ENCODE peak calls at places on chromosome 16, in six cellular contexts. W is fibroblast of villous mesenchyme, J is nephron progenitor cell, N is dorsolateral prefrontal cortex, M is gastrocnemius medialis, V is thoracic aorta. Q is an unnamed sample.

GRCh38 chr16:31135535-31136286 is at the start of gene PRSS8:
- DNase-seq in W (no peak), J (peak; percentile 62), N (no peak), M (peak; percentile 30), V (no peak), Q (peak; percentile 91)

GRCh38 chr16:1237990-1238389 is 2.5 kb upstream of the TPSAB1 start:
- DNase-seq in W (no peak), J (no peak), N (no peak), M (no peak), V (no peak), Q (no peak)

GRCh38 chr16:77782694-77783093 is 5.7 kb upstream of the VAT1L start:
- DNase-seq in W (peak; percentile 56), J (no peak), N (no peak), M (no peak), V (no peak), Q (no peak)

GRCh38 chr16:15757075-15757386 is 99.8 kb downstream of the MYH11 start:
- DNase-seq in W (no peak), J (no peak), N (no peak), M (no peak), V (no peak), Q (no peak)

GRCh38 chr16:29962344-29962994 is 590 bp downstream of the TMEM219 start:
- DNase-seq in W (peak; percentile 69), J (no peak), N (no peak), M (no peak), V (no peak), Q (no peak)

GRCh38 chr16:73033271-73033998 is 14.5 kb downstream of the ZFHX3 start:
- DNase-seq in W (no peak), J (peak; percentile 71), N (no peak), M (peak; percentile 67), V (no peak), Q (no peak)

GRCh38 chr16:65666132-65666869 is 544.4 kb upstream of the CDH11 start:
- DNase-seq in W (no peak), J (no peak), N (no peak), M (no peak), V (no peak), Q (no peak)

GRCh38 chr16:19874816-19875546 is 9.7 kb downstream of the GPRC5B start:
- DNase-seq in W (no peak), J (no peak), N (no peak), M (no peak), V (no peak), Q (no peak)

DNA sequence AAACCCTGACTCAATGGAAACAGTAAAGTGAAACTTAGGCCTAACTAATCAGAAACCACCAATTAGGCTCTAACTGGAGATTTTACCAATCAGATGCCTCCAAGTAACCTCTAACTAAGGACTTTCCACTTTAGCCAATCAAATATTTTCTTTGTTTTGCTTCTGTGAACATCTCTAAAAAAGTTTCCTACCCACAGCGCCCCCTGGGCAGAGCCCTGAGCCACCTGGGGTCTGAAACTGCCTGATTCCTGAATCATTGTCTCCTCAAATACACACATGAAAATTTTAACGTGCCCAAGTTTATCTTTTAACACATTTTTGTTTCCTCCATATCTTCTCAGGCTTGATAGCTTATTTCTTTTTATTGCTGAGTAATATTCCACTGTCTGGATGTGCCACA is 19.0 kb downstream of the ADAD2 start:
- DNase-seq in W (no peak), J (no peak), N (no peak), M (no peak), V (no peak), Q (no peak)
- TF ChIP-seq CTCF in W (peak; percentile 18), J (no peak), N (no peak), M (no peak), V (no peak), Q (no peak)

GRCh38 chr16:10693889-10694288 is 841 bp downstream of the TEKT5 start:
- DNase-seq in W (no peak), J (no peak), N (no peak), M (no peak), V (no peak), Q (no peak)

GRCh38 chr16:10694830-10695229 is at the start of gene TEKT5:
- DNase-seq in W (no peak), J (no peak), N (no peak), M (no peak), V (no peak), Q (no peak)

GRCh38 chr16:10694306-10694705 is 424 bp downstream of the TEKT5 start:
- DNase-seq in W (no peak), J (no peak), N (no peak), M (no peak), V (no peak), Q (no peak)

DNA sequence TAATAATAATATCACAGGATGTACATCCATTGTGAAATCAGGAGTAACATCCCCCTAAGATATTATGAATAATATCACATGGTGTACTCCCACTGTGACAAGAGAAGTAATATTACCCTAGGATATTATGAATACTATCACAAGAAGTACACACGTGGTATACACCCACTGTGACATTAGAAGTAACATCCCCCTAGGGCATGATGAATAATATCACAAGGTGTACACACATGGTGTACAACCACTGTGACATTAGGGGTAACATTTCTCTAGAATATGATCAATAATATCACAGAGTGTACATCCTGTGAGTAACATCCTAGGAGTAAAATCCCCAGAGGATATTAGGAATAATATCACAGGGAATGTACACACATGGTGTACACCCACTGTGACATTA is 5.0 kb upstream of the TEKT5 start:
- DNase-seq in W (no peak), J (no peak), N (no peak), M (no peak), V (no peak), Q (no peak)
- TF ChIP-seq CTCF in W (no peak), J (no peak), N (no peak), M (no peak), V (no peak), Q (no peak)

GRCh38 chr16:87662254-87663204 is 60.2 kb downstream of the JPH3 start:
- DNase-seq in W (no peak), J (no peak), N (no peak), M (no peak), V (no peak), Q (no peak)
- TF ChIP-seq CTCF in W (no peak), J (no peak), N (no peak), M (no peak), V (no peak), Q (no peak)

GRCh38 chr16:81885976-81886586 is 107.0 kb downstream of the PLCG2 start:
- DNase-seq in W (peak; percentile 28), J (peak; percentile 25), N (no peak), M (no peak), V (no peak), Q (no peak)

GRCh38 chr16:81880816-81881215 is 101.7 kb downstream of the PLCG2 start:
- DNase-seq in W (no peak), J (no peak), N (no peak), M (no peak), V (no peak), Q (no peak)

GRCh38 chr16:81881228-81881627 is 102.1 kb downstream of the PLCG2 start:
- DNase-seq in W (no peak), J (no peak), N (no peak), M (no peak), V (no peak), Q (no peak)

GRCh38 chr16:81882559-81882958 is 103.5 kb downstream of the PLCG2 start:
- DNase-seq in W (no peak), J (no peak), N (no peak), M (no peak), V (no peak), Q (no peak)

DNA sequence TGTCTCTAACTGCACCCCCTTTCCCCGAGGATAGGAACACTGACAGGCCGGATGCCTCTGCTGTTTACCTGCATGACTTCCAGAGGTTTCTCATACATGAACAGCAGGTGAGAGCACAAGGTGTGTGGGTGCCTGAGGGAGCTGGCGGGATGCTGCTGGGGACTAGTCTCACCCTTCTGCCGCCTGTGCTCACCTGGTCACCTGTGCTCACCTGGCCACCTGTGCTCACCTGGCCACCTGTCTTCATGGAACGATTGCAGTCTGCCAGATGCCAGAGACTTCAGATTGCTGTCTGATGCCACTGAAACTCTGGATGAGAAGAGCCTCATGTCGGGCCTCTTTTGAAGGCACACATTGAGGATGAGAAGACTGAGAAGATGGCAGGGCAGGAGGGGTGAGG is 104.1 kb downstream of the PLCG2 start:
- DNase-seq in W (no peak), J (no peak), N (no peak), M (no peak), V (no peak), Q (no peak)
- TF ChIP-seq CTCF in W (no peak), J (no peak), N (no peak), M (no peak), V (no peak), Q (no peak)

GRCh38 chr16:13938480-13938879 is 18.5 kb downstream of the ERCC4 start:
- DNase-seq in W (no peak), J (no peak), N (no peak), M (peak; percentile 37), V (no peak), Q (no peak)

GRCh38 chr16:13936596-13937081 is 16.7 kb downstream of the ERCC4 start:
- DNase-seq in W (peak; percentile 81), J (no peak), N (no peak), M (peak; percentile 66), V (no peak), Q (no peak)

GRCh38 chr16:13937411-13937810 is 17.5 kb downstream of the ERCC4 start:
- DNase-seq in W (no peak), J (no peak), N (no peak), M (no peak), V (no peak), Q (no peak)

GRCh38 chr16:13931845-13932244 is 11.9 kb downstream of the ERCC4 start:
- DNase-seq in W (no peak), J (no peak), N (no peak), M (no peak), V (no peak), Q (no peak)

GRCh38 chr16:13935408-13935807 is 15.5 kb downstream of the ERCC4 start:
- DNase-seq in W (no peak), J (peak; percentile 51), N (no peak), M (no peak), V (no peak), Q (no peak)
- TF ChIP-seq CTCF in W (peak; percentile 54), J (peak; percentile 61), N (peak; percentile 32), M (peak; percentile 7), V (peak; percentile 20), Q (no peak)

DNA sequence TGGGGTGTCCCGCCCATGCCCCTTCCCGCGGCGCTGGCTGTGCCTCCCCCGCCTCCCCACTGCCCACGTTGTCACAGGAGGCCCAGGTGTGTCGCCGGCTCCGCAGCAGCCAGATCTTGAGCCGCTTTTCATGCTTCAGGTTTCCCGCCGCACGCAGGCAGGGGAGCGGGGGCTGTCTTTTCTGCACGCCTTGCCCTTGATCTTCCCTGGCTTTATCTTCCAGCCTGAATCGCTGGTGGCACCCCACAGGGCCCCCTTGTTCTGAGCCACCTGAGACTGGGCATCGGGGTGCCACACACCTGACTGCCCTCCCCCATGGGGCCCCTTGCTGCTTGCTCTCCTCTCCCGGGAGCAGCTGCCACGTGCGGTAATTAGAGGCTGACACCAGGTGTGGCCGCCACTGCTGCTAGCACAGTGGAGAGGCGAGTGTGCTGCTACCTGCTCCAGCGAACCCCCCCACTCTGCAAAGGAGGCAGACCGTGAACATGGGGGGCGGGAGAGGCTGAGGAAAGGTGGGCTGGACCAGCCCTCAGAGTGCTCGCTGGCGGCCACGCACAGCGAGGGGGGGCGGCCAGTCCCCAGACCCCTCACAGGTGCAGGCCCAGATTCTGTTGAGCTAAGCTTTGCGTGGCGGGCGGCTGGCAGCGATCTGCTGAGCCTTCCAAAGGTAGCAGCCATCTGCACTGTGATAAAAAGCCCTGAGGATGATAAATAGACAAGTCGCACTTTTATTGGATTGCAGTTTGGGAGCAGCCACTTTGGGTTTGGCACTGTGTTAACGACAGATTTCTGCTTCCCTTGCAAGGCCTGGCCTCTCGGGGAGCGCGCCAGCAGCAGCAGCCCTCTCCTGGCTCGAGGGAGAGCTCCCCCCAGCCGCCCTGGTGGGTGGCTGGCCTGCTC is 168.0 kb upstream of the GSE1 start:
- DNase-seq in W (no peak), J (no peak), N (no peak), M (no peak), V (no peak), Q (no peak)
- TF ChIP-seq CTCF in W (no peak), J (no peak), N (no peak), M (no peak), V (no peak), Q (no peak)

Q was measured in lower leg skin.